ENCODE peak calls at places on chromosomes 4 and X, in four cellular contexts. Q, I, U and G are unnamed samples. For H3K4me1, the result is how much of the 10 kb centered on the place peaks cover.

GRCh38 chr4:182062936-182063335 is 180.3 kb upstream of the TENM3 start:
- DNase-seq in I (no peak), U (no peak), Q (no peak), G (no peak)

GRCh38 chrX:23742693-23743622 is at the start of gene ACOT9:
- DNase-seq in Q (peak), I (peak), U (peak), G (peak)

GRCh38 chrX:119234931-119235555 is 1.0 kb upstream of the PGRMC1 start:
- DNase-seq in I (no peak), Q (no peak), U (no peak), G (no peak)

GRCh38 chrX:43882294-43882681 is at the start of gene MAOB:
- DNase-seq in I (no peak), U (peak), Q (no peak), G (no peak)

GRCh38 chr4:120225527-120225926 is 158.9 kb upstream of the MAD2L1 start:
- DNase-seq in U (no peak), Q (no peak), I (no peak), G (no peak)

GRCh38 chrX:71235482-71235881 is 12.5 kb downstream of the GJB1 start:
- DNase-seq in U (no peak), I (no peak), Q (no peak), G (no peak)

GRCh38 chrX:39611468-39611867 is 486.3 kb downstream of the BCOR start:
- DNase-seq in Q (no peak), I (no peak), U (no peak), G (no peak)

GRCh38 chr4:185341841-185342240 is 53.9 kb downstream of the LRP2BP start:
- DNase-seq in I (no peak), U (no peak), Q (no peak), G (no peak)

GRCh38 chr4:148124512-148124911 is 317.7 kb downstream of the NR3C2 start:
- DNase-seq in U (no peak), I (no peak), Q (no peak), G (no peak)

GRCh38 chr4:67573193-67573592 is 14.7 kb downstream of the STAP1 start:
- DNase-seq in I (no peak), U (no peak), Q (no peak), G (no peak)

GRCh38 chr4:73704314-73705055 is 35.9 kb upstream of the CXCL8 start:
- DNase-seq in I (no peak), Q (peak), U (no peak), G (no peak)

GRCh38 chr4:181952478-181952877 is 290.7 kb upstream of the TENM3 start:
- DNase-seq in U (no peak), I (no peak), Q (peak), G (no peak)

GRCh38 chrX:73830489-73831414 is 267.8 kb downstream of the CHIC1 start:
- DNase-seq in U (no peak), I (no peak), Q (no peak), G (no peak)

GRCh38 chr4:4720671-4721070 is 138.8 kb upstream of the MSX1 start:
- DNase-seq in I (no peak), Q (no peak), U (no peak), G (no peak)

GRCh38 chrX:154748712-154749339 is 2.1 kb downstream of the GAB3 start:
- DNase-seq in U (no peak), I (peak), Q (peak), G (peak)

DNA sequence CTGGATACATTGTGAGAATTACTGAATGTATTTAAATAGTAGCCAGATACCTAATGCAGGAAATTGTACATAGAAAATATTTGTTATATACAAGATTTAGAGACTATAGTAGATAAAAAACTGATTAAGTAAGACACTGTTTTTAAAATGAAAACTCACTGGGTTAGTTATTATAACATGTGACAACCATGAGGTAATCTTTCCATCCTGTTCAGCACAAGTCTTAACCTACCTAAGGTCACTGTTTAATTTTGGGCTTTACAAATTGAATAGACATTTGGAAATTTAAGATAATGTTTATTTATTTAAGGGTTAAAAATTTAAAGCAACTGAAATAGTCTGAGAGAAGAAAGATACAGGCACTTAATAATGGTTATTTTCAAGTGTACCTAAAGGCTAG is 102.1 kb downstream of the STIM2 start:
- DNase-seq in U (no peak), Q (no peak), I (no peak), G (no peak)
- H3K4me1 ChIP-seq in U (under half), Q (under half), I (under half), G (under half)

GRCh38 chr4:101339332-101339731 is 8.0 kb downstream of the PPP3CA start:
- DNase-seq in I (no peak), Q (no peak), U (no peak), G (no peak)

GRCh38 chr4:101334963-101335572 is 12.3 kb downstream of the PPP3CA start:
- DNase-seq in Q (no peak), U (no peak), I (no peak), G (no peak)

GRCh38 chr4:101332424-101332823 is 14.9 kb downstream of the PPP3CA start:
- DNase-seq in I (no peak), U (no peak), Q (no peak), G (no peak)

DNA sequence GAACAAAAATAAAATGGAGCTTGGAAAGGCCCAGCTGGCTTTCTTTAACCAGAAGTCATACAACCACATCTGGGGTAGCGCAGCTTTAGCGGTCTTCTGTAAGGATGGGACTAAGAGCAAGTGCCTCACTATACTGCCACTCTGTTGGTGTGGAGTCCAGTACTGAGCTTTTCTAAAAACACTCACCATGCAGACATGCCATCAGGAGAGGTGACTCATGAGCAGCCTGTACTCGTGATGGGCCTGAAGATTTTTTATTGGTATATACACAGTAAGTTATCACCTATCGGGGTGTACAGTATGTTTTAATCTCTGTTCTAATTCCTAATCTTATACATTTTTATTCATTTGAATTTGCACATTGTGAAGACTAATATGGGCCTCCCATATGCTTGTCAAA is 9.6 kb downstream of the PPP3CA start:
- DNase-seq in I (no peak), U (no peak), Q (no peak), G (no peak)
- H3K27ac ChIP-seq in I (no peak), U (no peak), Q (no peak), G (no peak)

GRCh38 chr4:3338976-3339531 is 46.2 kb downstream of the RGS12 start:
- DNase-seq in I (no peak), Q (no peak), U (no peak), G (no peak)
- H3K4me1 ChIP-seq in I (under half), Q (under half), U (under half), G (under half)

GRCh38 chr4:152164561-152164960 is 371.3 kb downstream of the FBXW7 start:
- DNase-seq in Q (no peak), U (no peak), I (no peak), G (no peak)

GRCh38 chr4:152168960-152169616 is 366.8 kb downstream of the FBXW7 start:
- DNase-seq in Q (no peak), U (no peak), I (no peak), G (no peak)

GRCh38 chr4:152165146-152165545 is 370.7 kb downstream of the FBXW7 start:
- DNase-seq in I (no peak), U (no peak), Q (no peak), G (no peak)

GRCh38 chr4:152166567-152166966 is 369.3 kb downstream of the FBXW7 start:
- DNase-seq in I (no peak), Q (no peak), U (no peak), G (no peak)

GRCh38 chr4:152165851-152166250 is 370.0 kb downstream of the FBXW7 start:
- DNase-seq in Q (no peak), U (no peak), I (no peak), G (no peak)
- H3K27ac ChIP-seq in Q (no peak), U (no peak), I (no peak), G (no peak)

GRCh38 chr4:44150091-44150576 is 298.5 kb downstream of the KCTD8 start:
- DNase-seq in Q (no peak), U (no peak), I (no peak), G (no peak)
- H3K4me1 ChIP-seq in Q (under half), U (under half), I (under half), G (under half)

GRCh38 chr4:8008391-8008790 is 68.7 kb upstream of the AFAP1 start:
- DNase-seq in U (no peak), Q (no peak), I (no peak), G (no peak)

GRCh38 chr4:8009097-8009496 is 69.4 kb upstream of the AFAP1 start:
- DNase-seq in U (no peak), I (no peak), Q (no peak), G (no peak)

GRCh38 chr4:8007581-8007980 is 67.9 kb upstream of the AFAP1 start:
- DNase-seq in I (no peak), U (no peak), Q (no peak), G (no peak)

GRCh38 chr4:8010618-8011017 is 71.0 kb upstream of the AFAP1 start:
- DNase-seq in I (no peak), U (no peak), Q (no peak), G (no peak)

DNA sequence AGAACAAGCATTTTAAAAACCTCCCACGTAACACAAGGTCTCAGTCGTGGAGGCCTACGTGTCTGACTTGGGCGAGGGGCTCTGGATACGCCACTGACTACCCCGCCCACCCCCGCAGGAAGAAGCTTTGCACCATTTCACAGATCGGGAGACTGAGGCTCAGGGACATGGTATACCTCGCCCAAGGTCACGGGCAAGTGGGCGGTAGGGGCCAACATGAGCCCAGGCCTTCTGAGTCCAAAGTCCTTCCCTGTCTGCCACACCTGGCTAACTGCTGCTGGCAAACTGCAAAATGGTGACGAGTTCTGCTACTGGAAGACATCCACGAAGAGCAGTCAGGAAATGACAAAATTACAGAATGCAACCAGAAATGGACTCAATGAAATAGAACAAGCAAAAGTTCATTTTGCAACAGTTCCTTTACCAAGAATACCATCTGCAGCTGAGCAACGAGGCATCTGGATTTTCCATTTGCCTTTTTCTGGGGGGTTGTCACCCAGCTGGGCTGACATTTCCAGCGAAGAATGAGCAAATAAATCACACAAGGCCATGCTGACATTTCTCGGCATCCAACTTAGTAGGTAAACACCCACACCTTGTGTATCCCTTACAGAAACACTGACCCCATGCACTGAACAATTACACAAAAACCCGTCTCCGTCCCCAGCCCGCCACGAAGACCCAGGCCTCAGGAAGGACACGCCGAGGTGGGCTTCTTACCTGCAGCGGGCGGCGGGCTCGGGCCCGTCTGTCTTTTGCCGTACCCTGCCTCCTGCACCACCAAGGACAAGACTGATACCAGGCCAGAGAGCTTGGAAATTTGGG is 70.3 kb upstream of the AFAP1 start:
- DNase-seq in U (no peak), I (no peak), Q (no peak), G (no peak)
- H3K27ac ChIP-seq in U (no peak), I (no peak), Q (no peak), G (no peak)